ENCODE peak calls at places on chromosomes 7 and 10, in five cellular contexts. H is adrenal gland; Y is thoracic aorta; S is uterus; I is CD4-positive, alpha-beta memory T cell. C is an unnamed sample. For H3K9me3 and H3K27me3, the result is how much of the 10 kb centered on the place peaks cover.

GRCh38 chr10:100119726-100120125 is 38.1 kb upstream of the CPN1 start:
- DNase-seq in H (no peak), Y (no peak), S (no peak), I (no peak), C (no peak)

GRCh38 chr10:17527530-17528146 is 73.2 kb upstream of the ST8SIA6 start:
- DNase-seq in H (no peak), Y (no peak), S (no peak), I (no peak), C (peak)

GRCh38 chr10:60170250-60170649 is 219.4 kb downstream of the ANK3 start:
- DNase-seq in H (no peak), Y (no peak), S (no peak), I (no peak), C (no peak)

GRCh38 chr10:325282-325681 is 190.0 kb downstream of the ZMYND11 start:
- DNase-seq in H (no peak), Y (no peak), S (no peak), I (no peak), C (no peak)

GRCh38 chr10:3887885-3888476 is 103.0 kb upstream of the KLF6 start:
- DNase-seq in H (peak), Y (peak), S (peak), I (peak), C (peak)

GRCh38 chr10:61627266-61627665 is 35.5 kb upstream of the CABCOCO1 start:
- DNase-seq in H (no peak), Y (no peak), S (no peak), I (no peak), C (no peak)

GRCh38 chr10:124992462-124993344 is 50.8 kb downstream of the ZRANB1 start:
- DNase-seq in H (peak), Y (no peak), S (peak), I (no peak), C (peak)

GRCh38 chr10:34813626-34814227 is 1.4 kb downstream of the PARD3 start:
- DNase-seq in H (peak), Y (no peak), S (peak), I (no peak), C (peak)

GRCh38 chr10:102426803-102427287 is 5.5 kb downstream of the CUEDC2 start:
- DNase-seq in H (no peak), Y (no peak), S (no peak), I (no peak), C (no peak)

GRCh38 chr10:35910234-35910633 is 268.1 kb upstream of the FZD8 start:
- DNase-seq in H (no peak), Y (no peak), S (no peak), I (no peak), C (no peak)

GRCh38 chr7:16420649-16421332 is 547 bp downstream of the CRPPA start:
- DNase-seq in H (peak), Y (no peak), S (peak), I (peak), C (peak)

GRCh38 chr7:18530224-18531179 is 35.0 kb downstream of the HDAC9 start:
- DNase-seq in H (no peak), Y (no peak), S (no peak), I (no peak), C (no peak)

GRCh38 chr7:50393547-50394252 is 56.5 kb downstream of the FIGNL1 start:
- DNase-seq in H (no peak), Y (no peak), S (no peak), I (peak), C (no peak)

GRCh38 chr10:97426776-97427570 is 982 bp downstream of the PGAM1 start:
- DNase-seq in H (no peak), Y (no peak), S (no peak), I (no peak), C (no peak)

GRCh38 chr7:1665721-1666250 is 4.3 kb upstream of the ELFN1 start:
- DNase-seq in H (no peak), Y (no peak), S (peak), I (no peak), C (peak)

GRCh38 chr7:107857541-107857912 is 33.5 kb upstream of the DLD start:
- DNase-seq in H (peak), Y (no peak), S (no peak), I (no peak), C (no peak)

GRCh38 chr7:111678281-111678680 is 116.0 kb upstream of the IMMP2L start:
- DNase-seq in H (no peak), Y (no peak), S (no peak), I (no peak), C (no peak)

GRCh38 chr10:124032982-124033886 is 60.2 kb downstream of the CHST15 start:
- DNase-seq in H (peak), Y (no peak), S (no peak), I (no peak), C (peak)

GRCh38 chr10:69220510-69220909 is 378 bp downstream of the HKDC1 start:
- DNase-seq in H (no peak), Y (no peak), S (no peak), I (no peak), C (no peak)

GRCh38 chr10:132612571-132613504 is 75.3 kb downstream of the INPP5A start:
- DNase-seq in H (no peak), Y (no peak), S (no peak), I (no peak), C (no peak)

GRCh38 chr7:146654048-146654447 is 537.4 kb downstream of the CNTNAP2 start:
- DNase-seq in H (no peak), Y (no peak), S (no peak), I (no peak), C (no peak)

GRCh38 chr7:121038717-121039509 is 50.4 kb downstream of the CPED1 start:
- DNase-seq in H (no peak), Y (no peak), S (no peak), I (no peak), C (no peak)

GRCh38 chr7:92739091-92739490 is 97.3 kb downstream of the CDK6 start:
- DNase-seq in H (no peak), Y (no peak), S (no peak), I (no peak), C (no peak)

GRCh38 chr7:27073066-27073465 is 22.7 kb downstream of the HOXA1 start:
- DNase-seq in H (no peak), Y (no peak), S (no peak), I (no peak), C (peak)

GRCh38 chr10:119025776-119026175 is 3.7 kb upstream of the NANOS1 start:
- DNase-seq in H (no peak), Y (no peak), S (no peak), I (no peak), C (peak)

GRCh38 chr7:129970816-129971215 is 18.1 kb upstream of the UBE2H start:
- DNase-seq in H (no peak), Y (no peak), S (peak), I (no peak), C (no peak)

GRCh38 chr7:120023494-120024167 is 249.3 kb upstream of the KCND2 start:
- DNase-seq in H (no peak), Y (no peak), S (no peak), I (no peak), C (no peak)

GRCh38 chr7:120021085-120021484 is 251.9 kb upstream of the KCND2 start:
- DNase-seq in H (no peak), Y (no peak), S (no peak), I (no peak), C (no peak)
- H3K4me3 ChIP-seq in H (no peak), Y (no peak), S (no peak), I (no peak), C (no peak)

GRCh38 chr7:158369290-158369689 is 218.3 kb downstream of the PTPRN2 start:
- DNase-seq in H (no peak), Y (no peak), S (no peak), I (no peak), C (no peak)

GRCh38 chr7:158366916-158367633 is 220.5 kb downstream of the PTPRN2 start:
- DNase-seq in H (no peak), Y (no peak), S (no peak), I (no peak), C (no peak)

GRCh38 chr7:158369866-158370265 is 217.8 kb downstream of the PTPRN2 start:
- DNase-seq in H (no peak), Y (no peak), S (no peak), I (no peak), C (no peak)

GRCh38 chr7:158367634-158367982 is 220.0 kb downstream of the PTPRN2 start:
- DNase-seq in H (no peak), Y (no peak), S (no peak), I (no peak), C (no peak)

DNA sequence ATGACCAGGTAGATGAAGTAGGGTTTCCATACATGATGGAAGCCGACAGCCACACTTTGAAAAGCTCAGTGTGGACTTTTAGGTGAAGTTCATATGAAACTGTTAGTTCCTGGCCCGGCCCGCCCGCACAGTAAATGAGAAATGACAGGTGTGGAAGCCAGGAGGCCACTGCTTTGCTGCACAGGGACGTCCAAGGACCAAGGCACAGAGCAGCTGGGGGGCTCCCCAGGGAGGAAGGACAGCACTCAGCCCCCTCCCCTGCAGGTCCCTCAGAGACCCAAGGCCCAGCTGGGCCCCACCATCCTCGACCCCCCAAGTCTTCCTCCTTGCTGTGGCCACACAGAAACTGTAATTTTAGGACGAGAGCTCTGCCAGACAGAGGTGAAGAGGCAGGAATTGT is 219.2 kb downstream of the PTPRN2 start:
- DNase-seq in H (no peak), Y (no peak), S (no peak), I (no peak), C (no peak)
- H3K9me3 ChIP-seq in H (under half), Y (under half), S (under half), I (under half), C (under half)

GRCh38 chr10:114680557-114681117 is 22.6 kb upstream of the ABLIM1 start:
- DNase-seq in H (no peak), Y (no peak), S (no peak), I (no peak), C (no peak)
- H3K27me3 ChIP-seq in H (under half), Y (under half), S (under half), I (under half), C (under half)

GRCh38 chr7:157874870-157875229 is 538.0 kb downstream of the DNAJB6 start:
- DNase-seq in H (no peak), Y (no peak), S (no peak), I (no peak), C (no peak)
- H3K4me3 ChIP-seq in H (no peak), Y (no peak), S (no peak), I (peak), C (no peak)

DNA sequence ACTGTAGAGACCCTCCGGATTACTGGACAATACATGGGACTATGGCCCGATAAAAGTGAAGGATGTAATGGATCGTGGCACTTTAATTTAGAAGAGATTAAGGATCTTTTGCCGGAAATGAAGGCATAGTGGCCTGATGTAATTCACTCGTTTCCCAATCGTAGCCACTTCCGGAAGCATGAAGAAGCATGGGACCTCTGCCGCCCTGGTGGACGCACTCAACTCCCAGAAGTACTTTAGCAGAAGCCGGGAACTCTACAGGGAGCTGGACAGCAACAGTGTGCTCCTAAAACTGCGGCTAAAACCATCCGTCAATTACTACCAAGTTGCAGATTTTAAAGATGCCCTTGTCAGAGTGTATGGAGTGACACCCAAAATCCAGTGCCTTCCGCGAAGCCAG is 59.6 kb upstream of the NUPR2 start:
- DNase-seq in H (peak), Y (no peak), S (no peak), I (no peak), C (no peak)
- H3K9me3 ChIP-seq in H (under half), Y (under half), S (under half), I (under half), C (under half)